ENCODE peak calls at places on chromosomes 7 and 10, in six cellular contexts. D is GM12892, P is H1, C is GM12878, J is HepG2, W is K562. S is an unnamed sample.

GRCh38 chr10:116671274-116671926 is 50.6 kb downstream of the PNLIPRP2 start:
- DNase-seq in J (no peak), D (no peak), W (no peak), C (no peak), P (no peak), S (no peak)

GRCh38 chr10:12534824-12535223 is 185.5 kb downstream of the CAMK1D start:
- DNase-seq in C (no peak), P (no peak), W (no peak), D (no peak), J (no peak), S (no peak)

GRCh38 chr10:17229717-17229966 is 1.6 kb downstream of the VIM start:
- DNase-seq in P (no peak), D (no peak), J (no peak), C (no peak), W (no peak), S (no peak)

GRCh38 chr7:33411000-33411399 is 281.6 kb downstream of the BBS9 start:
- DNase-seq in J (no peak), W (no peak), D (no peak), C (no peak), P (no peak), S (no peak)

GRCh38 chr10:53700227-53700626 is 927.6 kb upstream of the MBL2 start:
- DNase-seq in D (no peak), C (no peak), P (no peak), J (no peak), W (no peak), S (no peak)

GRCh38 chr10:78852856-78853255 is 215.9 kb upstream of the ZMIZ1 start:
- DNase-seq in J (no peak), D (no peak), P (no peak), C (no peak), W (peak; percentile 38), S (no peak)

GRCh38 chr10:132355297-132355696 is 23.3 kb downstream of the LRRC27 start:
- DNase-seq in D (no peak), J (no peak), P (no peak), W (no peak), C (no peak), S (no peak)

GRCh38 chr10:112441520-112441919 is 5.2 kb downstream of the ZDHHC6 start:
- DNase-seq in W (no peak), J (no peak), C (no peak), P (no peak), D (no peak), S (no peak)

GRCh38 chr10:69392481-69393000 is 24.2 kb downstream of the TACR2 start:
- DNase-seq in C (peak; percentile 51), J (peak; percentile 69), W (peak; percentile 83), D (peak; percentile 70), P (peak; percentile 80), S (peak; percentile 82)

DNA sequence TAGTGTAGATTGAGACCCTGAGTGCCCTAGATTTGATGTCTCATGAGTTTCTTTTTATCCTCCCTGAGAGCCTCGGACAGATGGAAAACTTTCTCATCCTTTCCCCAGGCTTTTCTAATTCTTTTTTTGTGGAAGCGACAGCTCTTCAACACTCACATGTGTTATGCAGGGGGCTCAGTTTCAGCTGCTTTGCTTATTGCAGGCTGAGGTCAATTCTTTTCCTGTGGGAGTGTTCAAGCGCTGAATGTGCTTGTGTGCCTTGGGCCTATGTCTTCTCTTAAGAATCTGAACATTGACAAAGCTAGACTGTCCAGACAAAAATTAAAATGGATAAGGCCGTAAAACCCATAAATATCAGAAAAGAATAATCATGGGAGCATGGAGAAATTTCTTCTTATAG is 125.2 kb upstream of the STEAP4 start:
- DNase-seq in P (no peak), C (no peak), J (no peak), W (no peak), D (no peak), S (no peak)
- TF ChIP-seq POLR2A in P (no peak), C (no peak), J (no peak), W (no peak), D (no peak), S (no peak)

DNA sequence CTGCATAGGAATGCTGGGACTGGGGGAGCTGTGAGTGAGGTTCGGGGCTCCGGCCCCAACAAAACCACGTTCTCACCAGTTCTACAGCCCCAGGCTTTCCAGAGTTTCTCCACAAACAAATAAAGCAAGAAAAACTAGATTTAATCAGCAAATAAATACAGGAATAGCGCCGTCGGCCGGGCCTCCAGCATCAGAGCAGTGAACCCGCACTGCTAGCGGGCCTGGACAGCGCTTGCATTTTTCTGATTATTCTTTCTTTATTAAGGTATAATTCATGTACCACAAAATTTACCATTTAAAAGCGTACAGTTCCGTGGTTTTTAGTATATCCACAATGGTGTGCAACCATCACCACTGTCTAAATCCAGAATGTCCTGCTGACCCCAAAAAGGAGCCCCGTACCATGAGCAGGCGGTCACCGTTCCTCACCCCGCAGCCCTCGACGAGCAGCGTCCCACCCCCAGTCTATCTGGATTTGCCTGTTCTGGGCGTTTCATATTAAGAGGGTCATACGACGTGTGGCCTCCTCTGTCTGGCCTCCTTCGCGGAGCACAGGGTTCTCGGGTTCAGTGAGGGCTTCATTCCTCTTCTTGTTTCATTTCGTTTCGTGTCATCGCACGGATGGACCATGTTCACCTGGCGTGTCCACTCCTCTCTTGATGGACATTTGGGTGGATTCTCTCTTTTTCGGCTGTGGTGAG is 35.5 kb upstream of the FOXL3 start:
- DNase-seq in C (no peak), J (no peak), W (no peak), P (no peak), D (no peak), S (no peak)
- TF ChIP-seq POLR2AphosphoS5 in C (no peak), J (no peak), W (no peak), P (no peak), D (no peak), S (no peak)

GRCh38 chr10:25895856-25896255 is 38.2 kb upstream of the MYO3A start:
- DNase-seq in P (no peak), D (no peak), J (no peak), C (no peak), W (no peak), S (no peak)
- TF ChIP-seq TAF1 in P (no peak), D (no peak), J (no peak), C (no peak), W (no peak), S (no peak)

GRCh38 chr10:110207805-110208613 is 604 bp downstream of the MXI1 start:
- DNase-seq in C (no peak), J (no peak), W (peak; percentile 38), P (no peak), D (no peak), S (peak; percentile 29)
- TF ChIP-seq POLR2A in C (no peak), J (no peak), W (no peak), P (no peak), D (no peak), S (no peak)

GRCh38 chr7:47458057-47458456 is 123.9 kb downstream of the TNS3 start:
- DNase-seq in P (no peak), C (no peak), D (no peak), W (no peak), J (peak; percentile 37), S (no peak)
- TF ChIP-seq POLR2AphosphoS5 in P (no peak), C (no peak), D (no peak), W (no peak), J (no peak), S (no peak)

GRCh38 chr7:105718511-105718925 is 137.2 kb upstream of the EFCAB10 start:
- DNase-seq in W (no peak), D (no peak), C (no peak), P (no peak), J (no peak), S (no peak)

GRCh38 chr7:105711726-105712402 is 130.6 kb upstream of the EFCAB10 start:
- DNase-seq in W (no peak), D (no peak), C (no peak), P (no peak), J (no peak), S (no peak)

GRCh38 chr7:105719395-105719794 is 138.1 kb upstream of the EFCAB10 start:
- DNase-seq in P (no peak), J (no peak), W (no peak), C (no peak), D (no peak), S (no peak)

GRCh38 chr7:105713488-105714465 is 132.5 kb upstream of the EFCAB10 start:
- DNase-seq in P (no peak), J (no peak), C (no peak), D (no peak), W (no peak), S (no peak)

DNA sequence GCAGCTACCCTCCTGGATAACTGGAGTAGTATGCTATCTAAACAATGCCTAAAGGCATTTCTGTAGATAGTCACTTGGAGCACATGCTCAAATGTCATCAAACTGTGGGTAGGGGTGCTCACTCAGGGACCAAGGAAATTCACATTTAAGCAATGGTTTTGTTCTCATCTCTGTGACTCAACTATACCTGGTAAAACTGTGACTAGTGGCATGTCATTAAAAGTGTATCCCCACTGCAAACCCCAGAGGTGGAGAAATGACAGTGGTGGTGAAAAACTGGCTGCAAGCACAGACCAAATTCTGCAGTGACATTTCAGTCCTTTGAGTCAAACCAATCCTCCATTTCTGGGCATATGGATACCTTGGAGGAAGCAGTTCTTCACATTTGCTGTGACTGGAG is 134.2 kb upstream of the EFCAB10 start:
- DNase-seq in D (no peak), J (no peak), W (no peak), C (no peak), P (no peak), S (no peak)
- TF ChIP-seq TAF1 in D (no peak), J (no peak), W (no peak), C (no peak), P (no peak), S (no peak)

S was measured in GM12891.